ENCODE peak calls at places on chromosomes 7 and 10, in four cellular contexts. G is activated CD8-positive, alpha-beta memory T cell treated with anti-CD3 and anti-CD28 coated beads for 1 hour; U is Panc1; I is anterior cingulate cortex. X is an unnamed sample.

GRCh38 chr10:99768430-99769011 is 13.9 kb upstream of the ABCC2 start:
- DNase-seq in G (no peak), U (no peak), I (no peak), X (no peak)

GRCh38 chr10:48429309-48429708 is 122.8 kb downstream of the MAPK8 start:
- DNase-seq in G (no peak), U (no peak), I (no peak), X (no peak)

GRCh38 chr7:80563561-80564327 is 51.9 kb upstream of the GNAT3 start:
- DNase-seq in G (no peak), U (no peak), I (no peak), X (no peak)

GRCh38 chr7:32588657-32589056 is 93.4 kb downstream of the AVL9 start:
- DNase-seq in G (no peak), U (no peak), I (no peak), X (no peak)

GRCh38 chr7:2033586-2034135 is 199.1 kb downstream of the MAD1L1 start:
- DNase-seq in G (no peak), U (no peak), I (no peak), X (no peak)

GRCh38 chr10:62818426-62819011 is 2.4 kb upstream of the EGR2 start:
- DNase-seq in G (peak; percentile 42), U (no peak), I (no peak), X (no peak)

GRCh38 chr7:104793066-104793465 is 220.9 kb upstream of the KMT2E start:
- DNase-seq in G (no peak), U (no peak), I (no peak), X (no peak)

GRCh38 chr10:45220985-45221384 is 94.4 kb downstream of the OR13A1 start:
- DNase-seq in G (no peak), U (no peak), I (no peak), X (no peak)

GRCh38 chr10:28722065-28722803 is 44.9 kb downstream of the BAMBI start:
- DNase-seq in G (no peak), U (no peak), I (peak; percentile 15), X (no peak)

GRCh38 chr7:108268200-108268820 is 138.1 kb upstream of the LAMB4 start:
- DNase-seq in G (no peak), U (no peak), I (no peak), X (no peak)

GRCh38 chr10:71598673-71599072 is 120.9 kb downstream of the C10orf105 start:
- DNase-seq in G (no peak), U (no peak), I (no peak), X (peak; percentile 18)

GRCh38 chr7:51210766-51211165 is 105.8 kb downstream of the COBL start:
- DNase-seq in G (no peak), U (no peak), I (no peak), X (no peak)

GRCh38 chr7:121485457-121486243 is 89.5 kb upstream of the FAM3C start:
- DNase-seq in G (no peak), U (no peak), I (peak; percentile 49), X (no peak)

GRCh38 chr7:1851731-1852531 is 181.9 kb downstream of the ELFN1 start:
- DNase-seq in G (no peak), U (no peak), I (no peak), X (no peak)

GRCh38 chr10:119871881-119872609 is 598 bp downstream of the MCMBP start:
- DNase-seq in G (peak; percentile 20), U (no peak), I (no peak), X (no peak)

GRCh38 chr10:119782981-119783664 is 57.3 kb downstream of the INPP5F start:
- DNase-seq in G (no peak), U (no peak), I (no peak), X (no peak)

GRCh38 chr7:101507791-101508252 is 121.3 kb downstream of the MYL10 start:
- DNase-seq in G (no peak), U (peak; percentile 47), I (no peak), X (no peak)

GRCh38 chr10:99784025-99784730 is 1.7 kb downstream of the ABCC2 start:
- DNase-seq in G (no peak), U (no peak), I (no peak), X (no peak)

GRCh38 chr7:82469207-82469606 is 25.6 kb upstream of the CACNA2D1 start:
- DNase-seq in G (no peak), U (no peak), I (no peak), X (no peak)

GRCh38 chr10:127928021-127928806 is 21.3 kb downstream of the PTPRE start:
- DNase-seq in G (no peak), U (no peak), I (no peak), X (no peak)

GRCh38 chr10:44963772-44964633 is 4.4 kb downstream of the RASSF4 start:
- DNase-seq in G (no peak), U (no peak), I (peak; percentile 91), X (no peak)

GRCh38 chr10:15363031-15363430 is 8.1 kb downstream of the FAM171A1 start:
- DNase-seq in G (no peak), U (no peak), I (no peak), X (no peak)

GRCh38 chr10:112218960-112219359 is 35.4 kb upstream of the GPAM start:
- DNase-seq in G (no peak), U (no peak), I (no peak), X (no peak)

GRCh38 chr7:77738871-77739270 is 42.6 kb downstream of the RSBN1L start:
- DNase-seq in G (no peak), U (no peak), I (no peak), X (no peak)

GRCh38 chr7:129721139-129721538 is 109.6 kb downstream of the NRF1 start:
- DNase-seq in G (no peak), U (no peak), I (no peak), X (no peak)

GRCh38 chr10:115963848-115964247 is 309.2 kb downstream of the GFRA1 start:
- DNase-seq in G (no peak), U (no peak), I (no peak), X (no peak)

GRCh38 chr10:72948762-72949161 is 5.8 kb downstream of the PLA2G12B start:
- DNase-seq in G (no peak), U (no peak), I (no peak), X (no peak)

GRCh38 chr10:124944982-124945381 is 3.1 kb downstream of the ZRANB1 start:
- DNase-seq in G (no peak), U (no peak), I (no peak), X (no peak)

GRCh38 chr10:71433983-71434744 is 37.4 kb downstream of the CDH23 start:
- DNase-seq in G (no peak), U (no peak), I (no peak), X (no peak)

X was measured in esophagus squamous epithelium.